ENCODE peak calls at places on chromosomes 5 and 9, in nine cellular contexts. M, J, Z, S, A, L, E, P and W are unnamed samples.
A peak's percentile ranks its signal among the peaks of the same experiment; 100 is the strongest.

GRCh38 chr5:132777209-132778069 is at the start of gene SEPTIN8:
- DNase-seq in M (peak; percentile 39), J (peak; percentile 35), Z (no peak), S (peak; percentile 85), A (no peak), L (no peak), E (no peak), P (peak; percentile 97), W (no peak)

GRCh38 chr9:131228988-131229387 is 47.3 kb downstream of the FAM78A start:
- DNase-seq in M (no peak), J (no peak), Z (peak; percentile 93), S (no peak), A (peak; percentile 59), L (no peak), E (peak; percentile 73), P (peak; percentile 65), W (no peak)

GRCh38 chr5:153513171-153513570 is 22.7 kb downstream of the GRIA1 start:
- DNase-seq in M (no peak), J (no peak), Z (peak; percentile 63), S (no peak), A (peak; percentile 49), L (no peak), E (peak; percentile 65), P (no peak), W (no peak)

GRCh38 chr9:128729302-128729701 is 5.4 kb upstream of the ZDHHC12 start:
- DNase-seq in M (no peak), J (no peak), Z (no peak), S (no peak), A (no peak), L (no peak), E (no peak), P (no peak), W (no peak)

GRCh38 chr5:89441965-89442364 is 559.0 kb upstream of the MEF2C start:
- DNase-seq in M (no peak), J (no peak), Z (no peak), S (no peak), A (no peak), L (no peak), E (no peak), P (no peak), W (no peak)

GRCh38 chr5:93517828-93518227 is 63.2 kb downstream of the NR2F1-AS1 start:
- DNase-seq in M (peak; percentile 53), J (no peak), Z (no peak), S (no peak), A (no peak), L (no peak), E (no peak), P (no peak), W (no peak)

GRCh38 chr9:136514022-136514714 is 31.3 kb upstream of the SEC16A start:
- DNase-seq in M (no peak), J (no peak), Z (no peak), S (no peak), A (no peak), L (no peak), E (no peak), P (no peak), W (no peak)

GRCh38 chr5:42876375-42876844 is 64.7 kb upstream of the SELENOP start:
- DNase-seq in M (no peak), J (no peak), Z (no peak), S (no peak), A (no peak), L (no peak), E (no peak), P (no peak), W (no peak)

GRCh38 chr9:133997584-133997983 is 5.5 kb upstream of the VAV2 start:
- DNase-seq in M (no peak), J (no peak), Z (no peak), S (no peak), A (no peak), L (no peak), E (no peak), P (no peak), W (no peak)

GRCh38 chr9:134002796-134003195 is 10.7 kb upstream of the VAV2 start:
- DNase-seq in M (no peak), J (no peak), Z (no peak), S (no peak), A (no peak), L (no peak), E (no peak), P (no peak), W (no peak)

GRCh38 chr9:133996531-133997520 is 4.7 kb upstream of the VAV2 start:
- DNase-seq in M (no peak), J (no peak), Z (no peak), S (no peak), A (no peak), L (no peak), E (no peak), P (peak; percentile 84), W (no peak)

GRCh38 chr9:133998915-133999580 is 6.9 kb upstream of the VAV2 start:
- DNase-seq in M (no peak), J (no peak), Z (peak; percentile 66), S (no peak), A (no peak), L (no peak), E (peak; percentile 74), P (peak; percentile 80), W (no peak)

GRCh38 chr9:133999866-134000265 is 7.7 kb upstream of the VAV2 start:
- DNase-seq in M (no peak), J (no peak), Z (no peak), S (no peak), A (no peak), L (no peak), E (no peak), P (peak; percentile 81), W (no peak)
- TF ChIP-seq CTCF in M (no peak), J (no peak), Z (no peak), S (no peak), A (no peak), L (no peak), E (no peak), P (no peak), W (no peak)

GRCh38 chr9:83343366-83343765 is 194.8 kb downstream of the FRMD3 start:
- DNase-seq in M (no peak), J (no peak), Z (no peak), S (no peak), A (no peak), L (no peak), E (no peak), P (no peak), W (no peak)

GRCh38 chr9:83342731-83343130 is 195.5 kb downstream of the FRMD3 start:
- DNase-seq in M (no peak), J (no peak), Z (no peak), S (no peak), A (no peak), L (no peak), E (no peak), P (no peak), W (no peak)

GRCh38 chr9:83336696-83337095 is 201.5 kb downstream of the FRMD3 start:
- DNase-seq in M (no peak), J (no peak), Z (no peak), S (no peak), A (no peak), L (no peak), E (peak; percentile 11), P (no peak), W (no peak)

GRCh38 chr9:83340451-83340850 is 197.8 kb downstream of the FRMD3 start:
- DNase-seq in M (no peak), J (no peak), Z (no peak), S (no peak), A (no peak), L (no peak), E (no peak), P (no peak), W (no peak)

DNA sequence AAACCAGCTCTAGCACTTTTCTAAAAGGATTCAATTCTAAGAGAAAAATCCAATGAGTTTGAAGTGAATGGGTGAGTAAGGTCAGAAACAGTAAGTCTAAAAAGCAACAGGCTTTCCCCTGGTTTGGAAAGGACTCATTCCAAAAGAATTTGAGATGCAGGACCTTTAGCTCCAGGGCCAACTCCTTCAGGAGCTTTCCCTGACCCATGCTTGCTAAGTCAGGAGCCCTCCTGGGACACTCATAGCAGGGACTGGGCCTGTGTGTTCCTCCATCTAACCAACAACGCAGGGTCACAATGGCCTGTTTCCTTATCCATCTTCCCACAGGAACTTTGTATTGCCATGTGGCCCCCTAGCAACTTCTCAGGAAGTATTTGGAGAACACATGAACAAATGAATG is 198.8 kb downstream of the FRMD3 start:
- DNase-seq in M (no peak), J (no peak), Z (no peak), S (no peak), A (no peak), L (no peak), E (no peak), P (no peak), W (no peak)
- TF ChIP-seq CTCF in M (no peak), J (no peak), Z (no peak), S (no peak), A (no peak), L (no peak), E (no peak), P (no peak), W (no peak)

GRCh38 chr9:96078866-96079505 is 203.5 kb downstream of the ERCC6L2 start:
- DNase-seq in M (no peak), J (no peak), Z (peak; percentile 3), S (no peak), A (no peak), L (no peak), E (no peak), P (no peak), W (no peak)
- TF ChIP-seq CTCF in M (peak; percentile 27), J (no peak), Z (no peak), S (no peak), A (peak; percentile 4), L (peak; percentile 28), E (no peak), P (peak; percentile 23), W (peak; percentile 32)

GRCh38 chr9:15513335-15513734 is 2.6 kb upstream of the PSIP1 start:
- DNase-seq in M (no peak), J (no peak), Z (no peak), S (no peak), A (no peak), L (peak; percentile 41), E (no peak), P (no peak), W (peak; percentile 12)
- TF ChIP-seq CTCF in M (no peak), J (peak; percentile 12), Z (peak; percentile 12), S (no peak), A (peak; percentile 33), L (peak; percentile 51), E (no peak), P (peak; percentile 10), W (peak; percentile 36)